ENCODE peak calls at places on chromosomes 3 and 15, in ten cellular contexts. M, U, D, L, C, G, H, I, K and Q are unnamed samples. For H3K27me3, the result is how much of the 10 kb centered on the place peaks cover.

GRCh38 chr3:119469378-119470189 is 821 bp downstream of the POGLUT1 start:
- DNase-seq in K (peak), H (no peak), L (no peak), C (no peak), G (no peak), I (no peak), D (no peak), U (no peak), M (no peak), Q (no peak)

GRCh38 chr15:94083467-94083991 is 147.8 kb upstream of the MCTP2 start:
- DNase-seq in K (peak), G (no peak), L (peak), U (no peak), C (no peak), D (no peak), I (no peak), M (no peak), H (peak), Q (no peak)

GRCh38 chr3:80890571-80890970 is 870.9 kb downstream of the GBE1 start:
- DNase-seq in U (no peak), H (no peak), L (no peak), G (no peak), K (no peak), M (no peak), C (no peak), D (no peak), I (no peak), Q (no peak)

GRCh38 chr3:55804170-55805095 is 317.3 kb upstream of the WNT5A start:
- DNase-seq in H (no peak), I (no peak), L (no peak), M (no peak), D (no peak), C (peak), G (peak), U (no peak), K (peak), Q (no peak)

GRCh38 chr15:92634046-92634445 is 21.5 kb downstream of the FAM174B start:
- DNase-seq in L (no peak), K (no peak), G (no peak), I (no peak), C (no peak), D (no peak), H (no peak), U (no peak), M (no peak), Q (no peak)

GRCh38 chr15:101382544-101382943 is 87.5 kb upstream of the SNRPA1 start:
- DNase-seq in G (no peak), H (no peak), I (no peak), U (no peak), C (no peak), D (no peak), K (no peak), L (no peak), M (no peak), Q (no peak)

GRCh38 chr3:45606991-45607712 is 12.6 kb downstream of the LIMD1 start:
- DNase-seq in M (no peak), C (no peak), D (no peak), U (no peak), I (no peak), L (peak), H (no peak), K (no peak), G (no peak), Q (no peak)

GRCh38 chr3:186823391-186823790 is 17.1 kb upstream of the RFC4 start:
- DNase-seq in C (no peak), D (no peak), I (no peak), K (no peak), G (no peak), H (no peak), U (no peak), M (no peak), L (no peak), Q (no peak)

GRCh38 chr3:138438896-138439295 is 4.5 kb downstream of the ESYT3 start:
- DNase-seq in K (no peak), D (no peak), G (no peak), I (no peak), U (no peak), H (no peak), M (no peak), L (no peak), C (no peak), Q (no peak)

GRCh38 chr3:165339753-165340152 is 143.6 kb upstream of the SLITRK3 start:
- DNase-seq in C (no peak), I (no peak), K (peak), D (no peak), U (no peak), L (no peak), H (no peak), G (peak), M (no peak), Q (no peak)

GRCh38 chr3:174862101-174862500 is 3.0 kb downstream of the NAALADL2 start:
- DNase-seq in C (no peak), M (no peak), H (no peak), U (no peak), I (no peak), K (peak), D (no peak), L (no peak), G (peak), Q (no peak)

GRCh38 chr15:71136159-71137137 is 21.2 kb downstream of the THSD4 start:
- DNase-seq in U (no peak), H (peak), M (no peak), G (no peak), D (no peak), K (no peak), L (peak), C (no peak), I (peak), Q (no peak)
- TF ChIP-seq CTCF in U (no peak), H (peak), M (no peak), G (peak), D (no peak), K (no peak), L (no peak), C (no peak), I (no peak), Q (no peak)

GRCh38 chr15:68574051-68574450 is 4.7 kb upstream of the CORO2B start:
- DNase-seq in G (no peak), M (no peak), C (no peak), D (no peak), U (no peak), L (no peak), H (no peak), K (no peak), I (no peak), Q (peak)

GRCh38 chr15:68570974-68571373 is 7.8 kb upstream of the CORO2B start:
- DNase-seq in C (no peak), U (no peak), L (no peak), G (no peak), D (no peak), I (no peak), K (no peak), H (no peak), M (no peak), Q (no peak)

GRCh38 chr15:68574629-68575028 is 4.2 kb upstream of the CORO2B start:
- DNase-seq in M (no peak), H (no peak), L (no peak), K (no peak), I (no peak), D (no peak), C (no peak), U (no peak), G (no peak), Q (no peak)

GRCh38 chr15:68572309-68572708 is 6.5 kb upstream of the CORO2B start:
- DNase-seq in I (no peak), K (no peak), D (no peak), H (no peak), L (no peak), M (no peak), G (no peak), U (no peak), C (no peak), Q (no peak)

DNA sequence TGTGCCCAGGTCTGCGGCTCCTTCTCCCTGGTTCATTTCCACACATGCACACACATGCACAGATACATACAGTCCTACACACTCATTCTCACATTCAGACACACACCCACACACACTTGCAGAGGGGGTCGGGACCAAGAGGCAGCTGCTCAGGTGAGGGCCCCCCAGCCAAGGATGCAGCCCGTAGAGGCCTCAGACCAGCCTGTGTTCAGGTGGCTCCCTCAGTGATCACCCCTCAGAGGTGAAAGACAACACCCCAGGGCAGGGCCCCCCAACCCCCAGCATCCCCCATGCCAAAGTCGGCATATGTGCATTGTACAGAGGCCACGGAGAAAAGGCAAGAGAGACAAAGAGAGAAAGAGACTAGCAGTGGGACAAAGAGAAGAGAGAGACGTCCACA is 5.9 kb upstream of the CORO2B start:
- DNase-seq in G (no peak), H (no peak), L (no peak), U (no peak), I (no peak), D (no peak), K (no peak), M (no peak), C (no peak), Q (no peak)
- H3K27me3 ChIP-seq in G (under half), H (under half), L (under half), U (under half), I (under half), D (under half), K (under half), M (under half), C (under half), Q (under half)

GRCh38 chr3:126351771-126352475 is 5.3 kb downstream of the KLF15 start:
- DNase-seq in D (peak), G (no peak), K (no peak), U (no peak), M (peak), C (peak), I (no peak), H (no peak), L (peak), Q (peak)
- TF ChIP-seq CTCF in D (no peak), G (no peak), K (no peak), U (no peak), M (peak), C (no peak), I (no peak), H (no peak), L (no peak), Q (no peak)

GRCh38 chr15:51341366-51342248 is at the start of gene GLDN:
- DNase-seq in H (no peak), L (peak), D (peak), M (peak), C (peak), K (peak), G (peak), I (no peak), U (no peak), Q (no peak)
- H3K27me3 ChIP-seq in H (half or more), L (under half), D (under half), M (under half), C (under half), K (under half), G (half or more), I (under half), U (under half), Q (under half)

GRCh38 chr3:134449951-134450350 is 35.8 kb downstream of the ANAPC13 start:
- DNase-seq in K (no peak), L (no peak), C (no peak), D (no peak), M (no peak), I (no peak), H (no peak), U (no peak), G (no peak), Q (no peak)

GRCh38 chr3:134448664-134449063 is 37.1 kb downstream of the ANAPC13 start:
- DNase-seq in H (no peak), G (no peak), M (no peak), L (no peak), C (no peak), D (no peak), K (no peak), I (no peak), U (no peak), Q (no peak)

GRCh38 chr3:134446800-134447199 is 39.0 kb downstream of the ANAPC13 start:
- DNase-seq in C (no peak), K (no peak), H (no peak), I (no peak), G (no peak), U (no peak), M (no peak), L (no peak), D (no peak), Q (no peak)

GRCh38 chr3:134447371-134447770 is 38.4 kb downstream of the ANAPC13 start:
- DNase-seq in L (no peak), H (no peak), D (no peak), C (no peak), U (no peak), K (no peak), G (no peak), M (no peak), I (no peak), Q (no peak)

GRCh38 chr3:134449277-134449676 is 36.5 kb downstream of the ANAPC13 start:
- DNase-seq in L (peak), G (peak), D (no peak), H (no peak), M (no peak), C (peak), I (no peak), U (no peak), K (no peak), Q (no peak)
- TF ChIP-seq CTCF in L (peak), G (peak), D (no peak), H (peak), M (peak), C (peak), I (no peak), U (no peak), K (peak), Q (no peak)

DNA sequence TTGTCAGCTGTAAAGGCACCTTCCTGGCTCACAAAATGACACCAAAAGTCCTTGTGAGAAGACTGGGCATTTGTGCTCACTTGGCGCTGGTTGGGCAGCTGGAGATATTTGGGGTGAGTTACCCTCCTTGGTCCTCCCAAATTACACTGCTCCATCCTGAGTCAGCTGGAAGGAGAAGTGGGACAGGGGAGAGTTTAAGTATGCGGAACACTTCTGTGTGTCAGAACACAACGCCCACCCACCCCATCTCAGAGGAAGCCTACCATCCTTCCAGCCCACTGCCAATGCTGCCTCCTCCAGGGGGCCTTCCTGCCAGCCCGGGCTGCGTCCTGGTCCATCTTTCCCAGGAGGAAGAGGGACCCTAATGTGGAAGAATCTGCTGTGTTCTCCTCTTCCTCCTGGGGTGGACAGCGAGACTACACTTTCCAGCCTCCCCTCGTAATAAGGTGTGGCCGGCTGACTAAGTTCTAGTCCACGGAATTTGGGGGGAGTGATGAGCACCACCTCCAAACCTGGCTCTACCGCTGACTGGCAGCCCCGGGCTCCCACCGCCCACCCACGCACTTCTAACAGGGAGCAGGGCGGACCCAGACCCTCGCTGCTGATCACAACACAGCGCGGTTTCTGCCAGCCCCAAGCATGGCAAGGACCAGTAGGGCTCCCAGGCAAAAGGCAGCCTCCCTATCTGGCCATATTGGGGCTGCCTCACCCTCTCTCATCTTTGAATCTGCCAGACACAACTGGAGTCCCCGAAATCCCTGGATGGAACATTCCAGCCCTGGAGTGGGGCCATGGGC is 265.0 kb downstream of the XXYLT1 start:
- DNase-seq in D (no peak), I (no peak), G (no peak), K (no peak), L (no peak), H (no peak), C (no peak), M (no peak), U (no peak), Q (no peak)
- H3K27me3 ChIP-seq in D (under half), I (under half), G (under half), K (under half), L (under half), H (under half), C (under half), M (under half), U (under half), Q (under half)

DNA sequence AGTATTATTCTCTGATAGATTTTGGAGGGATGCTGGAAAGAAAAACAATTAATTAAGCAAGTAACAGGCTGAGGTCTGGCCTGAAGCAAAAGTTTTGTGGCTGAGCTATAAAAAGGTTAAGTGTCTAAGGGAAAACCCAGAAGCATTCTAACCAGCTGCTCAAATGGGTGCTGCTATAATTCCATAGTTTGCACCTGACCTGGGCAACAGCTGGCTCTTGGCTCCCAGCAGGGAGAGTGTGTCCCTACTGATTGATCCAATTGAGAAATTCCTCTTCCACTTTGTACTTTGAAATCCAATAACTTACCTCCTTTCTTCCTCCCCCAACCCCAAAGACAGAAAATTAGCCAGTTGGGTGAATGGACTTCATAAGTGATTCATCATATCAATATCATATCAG is 27.7 kb upstream of the SMAD3 start:
- DNase-seq in G (no peak), D (no peak), M (no peak), C (no peak), U (no peak), I (no peak), K (no peak), L (no peak), H (no peak), Q (no peak)
- TF ChIP-seq CTCF in G (no peak), D (no peak), M (no peak), C (no peak), U (no peak), I (no peak), K (no peak), L (no peak), H (no peak), Q (no peak)

DNA sequence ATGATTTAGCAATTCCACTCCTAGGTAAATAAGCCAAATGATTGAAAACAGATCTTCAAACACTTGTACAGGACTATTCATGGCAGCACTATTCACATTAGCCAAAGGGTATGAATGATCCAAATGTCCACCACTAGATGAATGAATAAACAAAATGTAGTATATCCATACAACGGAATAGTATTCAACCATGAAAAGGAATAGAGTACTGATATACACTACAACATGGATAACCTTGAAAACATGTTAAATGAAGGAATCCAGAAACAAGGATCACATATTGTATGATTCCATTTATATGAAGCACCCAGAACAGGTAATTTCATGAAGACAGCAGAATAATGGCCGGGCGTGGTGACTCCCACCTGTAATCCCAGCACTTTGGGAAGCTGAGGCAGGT is 78.2 kb upstream of the IGF1R start:
- DNase-seq in K (no peak), C (no peak), G (no peak), M (no peak), D (no peak), U (no peak), I (no peak), H (no peak), L (no peak), Q (no peak)
- H3K27me3 ChIP-seq in K (under half), C (under half), G (under half), M (under half), D (under half), U (under half), I (under half), H (under half), L (under half), Q (under half)